ENCODE peak calls at places on chromosome 2, in nine cellular contexts. One of them, this sample, is unnamed.

GRCh38 chr2:150505178-150505577 is 17.7 kb upstream of the RND3 start:
- DNase-seq in cardiac muscle cell: no peak
- DNase-seq in astrocyte: no peak
- DNase-seq in lung: no peak
- DNase-seq in effector memory CD4-positive, alpha-beta T cell: no peak
- DNase-seq in brain microvascular endothelial cell: no peak
- DNase-seq in small intestine: no peak
- DNase-seq in neural progenitor cell: no peak
- DNase-seq in GM12878: no peak
- DNase-seq in this sample: no peak

GRCh38 chr2:134108124-134108523 is 145.7 kb upstream of the MGAT5 start:
- DNase-seq in neural progenitor cell: no peak
- DNase-seq in effector memory CD4-positive, alpha-beta T cell: no peak
- DNase-seq in astrocyte: no peak
- DNase-seq in small intestine: no peak
- DNase-seq in lung: no peak
- DNase-seq in cardiac muscle cell: no peak
- DNase-seq in GM12878: no peak
- DNase-seq in brain microvascular endothelial cell: no peak
- DNase-seq in this sample: no peak

GRCh38 chr2:240565267-240566202 is 2.7 kb upstream of the RNPEPL1 start:
- DNase-seq in GM12878: peak; percentile 63
- DNase-seq in neural progenitor cell: no peak
- DNase-seq in astrocyte: peak; percentile 54
- DNase-seq in lung: peak; percentile 94
- DNase-seq in cardiac muscle cell: peak; percentile 31
- DNase-seq in brain microvascular endothelial cell: peak; percentile 69
- DNase-seq in effector memory CD4-positive, alpha-beta T cell: peak; percentile 90
- DNase-seq in small intestine: peak; percentile 96
- DNase-seq in this sample: no peak

GRCh38 chr2:221655279-221655678 is 83.2 kb upstream of the EPHA4 start:
- DNase-seq in astrocyte: no peak
- DNase-seq in lung: no peak
- DNase-seq in neural progenitor cell: no peak
- DNase-seq in brain microvascular endothelial cell: no peak
- DNase-seq in GM12878: no peak
- DNase-seq in effector memory CD4-positive, alpha-beta T cell: no peak
- DNase-seq in small intestine: no peak
- DNase-seq in cardiac muscle cell: no peak
- DNase-seq in this sample: no peak

GRCh38 chr2:35997488-35997887 is 358.1 kb upstream of the CRIM1 start:
- DNase-seq in cardiac muscle cell: no peak
- DNase-seq in effector memory CD4-positive, alpha-beta T cell: no peak
- DNase-seq in small intestine: no peak
- DNase-seq in neural progenitor cell: no peak
- DNase-seq in GM12878: no peak
- DNase-seq in lung: no peak
- DNase-seq in astrocyte: no peak
- DNase-seq in brain microvascular endothelial cell: no peak
- DNase-seq in this sample: no peak

GRCh38 chr2:66305714-66306113 is 129.2 kb upstream of the MEIS1 start:
- DNase-seq in effector memory CD4-positive, alpha-beta T cell: no peak
- DNase-seq in cardiac muscle cell: no peak
- DNase-seq in neural progenitor cell: no peak
- DNase-seq in small intestine: peak; percentile 20
- DNase-seq in lung: peak; percentile 48
- DNase-seq in astrocyte: peak; percentile 1
- DNase-seq in brain microvascular endothelial cell: no peak
- DNase-seq in GM12878: no peak
- DNase-seq in this sample: peak; percentile 4

GRCh38 chr2:96832751-96833507 is 10.9 kb downstream of the ANKRD23 start:
- DNase-seq in brain microvascular endothelial cell: peak; percentile 70
- DNase-seq in cardiac muscle cell: peak; percentile 92
- DNase-seq in effector memory CD4-positive, alpha-beta T cell: no peak
- DNase-seq in lung: peak; percentile 75
- DNase-seq in small intestine: no peak
- DNase-seq in GM12878: no peak
- DNase-seq in astrocyte: peak; percentile 20
- DNase-seq in neural progenitor cell: peak; percentile 93
- DNase-seq in this sample: no peak

GRCh38 chr2:105876191-105876590 is 131.5 kb downstream of the NCK2 start:
- DNase-seq in small intestine: no peak
- DNase-seq in neural progenitor cell: no peak
- DNase-seq in astrocyte: no peak
- DNase-seq in GM12878: no peak
- DNase-seq in cardiac muscle cell: no peak
- DNase-seq in effector memory CD4-positive, alpha-beta T cell: no peak
- DNase-seq in brain microvascular endothelial cell: no peak
- DNase-seq in lung: no peak
- DNase-seq in this sample: no peak

GRCh38 chr2:190535119-190535439 is 557 bp upstream of the NEMP2 start:
- DNase-seq in cardiac muscle cell: no peak
- DNase-seq in astrocyte: no peak
- DNase-seq in small intestine: no peak
- DNase-seq in brain microvascular endothelial cell: no peak
- DNase-seq in GM12878: no peak
- DNase-seq in lung: no peak
- DNase-seq in neural progenitor cell: no peak
- DNase-seq in effector memory CD4-positive, alpha-beta T cell: no peak
- DNase-seq in this sample: no peak

GRCh38 chr2:190537765-190538164 is 3.2 kb upstream of the NEMP2 start:
- DNase-seq in astrocyte: peak; percentile 51
- DNase-seq in cardiac muscle cell: no peak
- DNase-seq in effector memory CD4-positive, alpha-beta T cell: no peak
- DNase-seq in small intestine: no peak
- DNase-seq in lung: no peak
- DNase-seq in brain microvascular endothelial cell: peak; percentile 32
- DNase-seq in neural progenitor cell: no peak
- DNase-seq in GM12878: no peak
- DNase-seq in this sample: no peak

GRCh38 chr2:190533968-190534309 is 583 bp downstream of the NEMP2 start:
- DNase-seq in lung: no peak
- DNase-seq in cardiac muscle cell: no peak
- DNase-seq in effector memory CD4-positive, alpha-beta T cell: peak; percentile 32
- DNase-seq in small intestine: peak; percentile 63
- DNase-seq in astrocyte: no peak
- DNase-seq in neural progenitor cell: no peak
- DNase-seq in brain microvascular endothelial cell: no peak
- DNase-seq in GM12878: no peak
- DNase-seq in this sample: no peak

GRCh38 chr2:190534310-190535118 is at the start of gene NEMP2:
- DNase-seq in GM12878: no peak
- DNase-seq in lung: peak; percentile 78
- DNase-seq in cardiac muscle cell: peak; percentile 86
- DNase-seq in brain microvascular endothelial cell: peak; percentile 34
- DNase-seq in astrocyte: peak; percentile 33
- DNase-seq in neural progenitor cell: peak; percentile 94
- DNase-seq in small intestine: peak; percentile 84
- DNase-seq in effector memory CD4-positive, alpha-beta T cell: peak; percentile 73
- DNase-seq in this sample: no peak

DNA sequence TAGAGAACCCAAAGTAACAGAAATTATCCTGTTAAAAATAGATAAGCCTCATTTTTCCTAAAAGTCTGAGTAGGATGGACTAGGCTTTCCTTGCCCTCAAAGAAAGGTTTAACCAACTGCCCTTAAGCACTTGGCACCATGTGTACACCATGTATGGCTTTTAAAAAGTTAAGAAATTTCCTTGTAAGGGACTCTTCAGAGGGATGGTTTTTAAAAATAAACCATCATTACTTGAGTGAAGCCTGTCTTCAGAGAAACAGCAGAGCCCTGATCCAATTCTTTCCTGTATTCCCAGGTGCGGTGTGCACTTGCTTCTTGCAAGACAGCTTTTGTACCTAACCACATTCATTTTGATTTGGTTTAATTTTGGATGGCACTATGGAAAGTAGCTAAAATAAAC is 1.1 kb upstream of the NEMP2 start:
- DNase-seq in GM12878: no peak
- DNase-seq in astrocyte: no peak
- DNase-seq in brain microvascular endothelial cell: no peak
- DNase-seq in cardiac muscle cell: no peak
- DNase-seq in small intestine: peak; percentile 24
- DNase-seq in effector memory CD4-positive, alpha-beta T cell: no peak
- DNase-seq in lung: no peak
- DNase-seq in neural progenitor cell: no peak
- DNase-seq in this sample: no peak
- H3K4me3 ChIP-seq in GM12878: peak overlapping the region; percentile 83
- H3K4me3 ChIP-seq in astrocyte: peak overlapping the region; percentile 72
- H3K4me3 ChIP-seq in brain microvascular endothelial cell: peak overlapping the region; percentile 68
- H3K4me3 ChIP-seq in cardiac muscle cell: peak overlapping the region; percentile 38
- H3K4me3 ChIP-seq in small intestine: no peak overlapping the region
- H3K4me3 ChIP-seq in effector memory CD4-positive, alpha-beta T cell: no peak overlapping the region
- H3K4me3 ChIP-seq in lung: no peak overlapping the region
- H3K4me3 ChIP-seq in neural progenitor cell: peak overlapping the region; percentile 62
- H3K4me3 ChIP-seq in this sample: no peak overlapping the region

GRCh38 chr2:147663153-147663961 is 181.5 kb upstream of the ACVR2A start:
- DNase-seq in astrocyte: no peak
- DNase-seq in cardiac muscle cell: no peak
- DNase-seq in effector memory CD4-positive, alpha-beta T cell: no peak
- DNase-seq in GM12878: peak; percentile 64
- DNase-seq in lung: no peak
- DNase-seq in brain microvascular endothelial cell: no peak
- DNase-seq in neural progenitor cell: no peak
- DNase-seq in small intestine: peak; percentile 20
- DNase-seq in this sample: no peak

GRCh38 chr2:147660680-147661079 is 184.1 kb upstream of the ACVR2A start:
- DNase-seq in lung: no peak
- DNase-seq in cardiac muscle cell: no peak
- DNase-seq in astrocyte: no peak
- DNase-seq in effector memory CD4-positive, alpha-beta T cell: no peak
- DNase-seq in neural progenitor cell: no peak
- DNase-seq in brain microvascular endothelial cell: no peak
- DNase-seq in GM12878: no peak
- DNase-seq in small intestine: no peak
- DNase-seq in this sample: no peak

GRCh38 chr2:147665035-147665434 is 179.8 kb upstream of the ACVR2A start:
- DNase-seq in brain microvascular endothelial cell: no peak
- DNase-seq in neural progenitor cell: no peak
- DNase-seq in astrocyte: no peak
- DNase-seq in effector memory CD4-positive, alpha-beta T cell: no peak
- DNase-seq in small intestine: no peak
- DNase-seq in GM12878: no peak
- DNase-seq in cardiac muscle cell: no peak
- DNase-seq in lung: no peak
- DNase-seq in this sample: no peak

GRCh38 chr2:147662221-147662620 is 182.6 kb upstream of the ACVR2A start:
- DNase-seq in brain microvascular endothelial cell: no peak
- DNase-seq in neural progenitor cell: no peak
- DNase-seq in lung: no peak
- DNase-seq in effector memory CD4-positive, alpha-beta T cell: no peak
- DNase-seq in GM12878: no peak
- DNase-seq in small intestine: no peak
- DNase-seq in astrocyte: no peak
- DNase-seq in cardiac muscle cell: no peak
- DNase-seq in this sample: no peak

DNA sequence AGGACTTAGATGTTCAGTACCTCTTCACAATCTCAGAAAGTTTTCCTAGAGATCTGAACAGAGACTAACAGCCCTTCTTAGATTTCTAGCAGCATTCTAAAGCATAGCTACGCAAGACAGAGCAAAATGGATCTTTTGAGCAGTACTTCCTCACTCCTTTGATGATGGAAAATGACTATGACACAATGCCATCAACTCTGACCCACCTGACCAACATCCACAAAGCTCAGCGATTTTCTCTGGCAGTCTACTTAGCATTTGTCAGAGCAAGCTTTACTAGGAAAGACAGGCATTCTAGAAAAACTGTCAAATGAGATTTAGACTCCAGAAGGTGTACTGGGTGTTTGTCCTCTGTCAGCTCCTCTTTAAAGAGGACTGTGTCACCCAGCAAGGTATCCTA is 180.9 kb upstream of the ACVR2A start:
- DNase-seq in effector memory CD4-positive, alpha-beta T cell: no peak
- DNase-seq in astrocyte: no peak
- DNase-seq in neural progenitor cell: no peak
- DNase-seq in lung: no peak
- DNase-seq in brain microvascular endothelial cell: no peak
- DNase-seq in cardiac muscle cell: no peak
- DNase-seq in small intestine: no peak
- DNase-seq in GM12878: no peak
- DNase-seq in this sample: no peak
- H3K4me3 ChIP-seq in effector memory CD4-positive, alpha-beta T cell: peak overlapping the region; percentile 40
- H3K4me3 ChIP-seq in astrocyte: no peak overlapping the region
- H3K4me3 ChIP-seq in neural progenitor cell: no peak overlapping the region
- H3K4me3 ChIP-seq in lung: no peak overlapping the region
- H3K4me3 ChIP-seq in brain microvascular endothelial cell: no peak overlapping the region
- H3K4me3 ChIP-seq in cardiac muscle cell: no peak overlapping the region
- H3K4me3 ChIP-seq in small intestine: no peak overlapping the region
- H3K4me3 ChIP-seq in GM12878: peak overlapping the region; percentile 33
- H3K4me3 ChIP-seq in this sample: no peak overlapping the region

GRCh38 chr2:200616193-200616592 is 30.4 kb downstream of the AOX1 start:
- DNase-seq in small intestine: peak; percentile 84
- DNase-seq in brain microvascular endothelial cell: no peak
- DNase-seq in GM12878: no peak
- DNase-seq in effector memory CD4-positive, alpha-beta T cell: no peak
- DNase-seq in lung: no peak
- DNase-seq in astrocyte: no peak
- DNase-seq in cardiac muscle cell: no peak
- DNase-seq in neural progenitor cell: no peak
- DNase-seq in this sample: no peak

GRCh38 chr2:200614249-200614648 is 28.4 kb downstream of the AOX1 start:
- DNase-seq in cardiac muscle cell: no peak
- DNase-seq in lung: no peak
- DNase-seq in astrocyte: no peak
- DNase-seq in brain microvascular endothelial cell: peak; percentile 25
- DNase-seq in effector memory CD4-positive, alpha-beta T cell: no peak
- DNase-seq in small intestine: no peak
- DNase-seq in neural progenitor cell: no peak
- DNase-seq in GM12878: no peak
- DNase-seq in this sample: no peak

GRCh38 chr2:200613692-200614091 is 27.9 kb downstream of the AOX1 start:
- DNase-seq in GM12878: no peak
- DNase-seq in brain microvascular endothelial cell: no peak
- DNase-seq in cardiac muscle cell: no peak
- DNase-seq in neural progenitor cell: no peak
- DNase-seq in astrocyte: no peak
- DNase-seq in effector memory CD4-positive, alpha-beta T cell: no peak
- DNase-seq in small intestine: no peak
- DNase-seq in lung: no peak
- DNase-seq in this sample: no peak

GRCh38 chr2:200616656-200617055 is 30.8 kb downstream of the AOX1 start:
- DNase-seq in small intestine: peak; percentile 5
- DNase-seq in neural progenitor cell: no peak
- DNase-seq in astrocyte: no peak
- DNase-seq in effector memory CD4-positive, alpha-beta T cell: no peak
- DNase-seq in lung: no peak
- DNase-seq in brain microvascular endothelial cell: no peak
- DNase-seq in GM12878: no peak
- DNase-seq in cardiac muscle cell: no peak
- DNase-seq in this sample: peak; percentile 46

DNA sequence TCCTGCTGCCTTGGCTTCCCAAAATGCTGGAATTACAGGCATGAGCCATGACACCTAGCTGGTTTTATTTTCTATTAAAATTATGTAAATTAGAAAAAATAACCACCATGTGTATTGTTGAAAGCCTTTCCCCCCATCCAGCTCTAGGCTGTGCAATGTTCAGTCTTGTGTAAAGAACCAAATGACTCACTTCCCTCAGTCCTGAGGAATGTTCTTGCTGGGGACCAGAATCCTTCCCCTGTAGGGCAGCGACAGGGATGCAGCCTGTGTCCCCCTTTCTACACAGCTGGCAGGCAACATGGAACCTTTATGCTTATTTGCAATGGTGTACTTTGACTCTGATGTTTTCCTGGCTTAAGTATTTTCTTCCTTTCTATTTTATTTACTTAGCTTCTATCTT is 29.4 kb downstream of the AOX1 start:
- DNase-seq in effector memory CD4-positive, alpha-beta T cell: no peak
- DNase-seq in small intestine: no peak
- DNase-seq in astrocyte: peak; percentile 71
- DNase-seq in neural progenitor cell: no peak
- DNase-seq in cardiac muscle cell: no peak
- DNase-seq in lung: no peak
- DNase-seq in GM12878: no peak
- DNase-seq in brain microvascular endothelial cell: peak; percentile 76
- DNase-seq in this sample: peak; percentile 48
- H3K4me3 ChIP-seq in effector memory CD4-positive, alpha-beta T cell: no peak overlapping the region
- H3K4me3 ChIP-seq in small intestine: no peak overlapping the region
- H3K4me3 ChIP-seq in astrocyte: no peak overlapping the region
- H3K4me3 ChIP-seq in neural progenitor cell: no peak overlapping the region
- H3K4me3 ChIP-seq in cardiac muscle cell: no peak overlapping the region
- H3K4me3 ChIP-seq in lung: no peak overlapping the region
- H3K4me3 ChIP-seq in GM12878: no peak overlapping the region
- H3K4me3 ChIP-seq in brain microvascular endothelial cell: no peak overlapping the region
- H3K4me3 ChIP-seq in this sample: no peak overlapping the region

GRCh38 chr2:48424356-48424755 is 105.6 kb upstream of the STON1 start:
- DNase-seq in brain microvascular endothelial cell: no peak
- DNase-seq in neural progenitor cell: no peak
- DNase-seq in astrocyte: no peak
- DNase-seq in effector memory CD4-positive, alpha-beta T cell: no peak
- DNase-seq in lung: no peak
- DNase-seq in small intestine: peak; percentile 63
- DNase-seq in GM12878: no peak
- DNase-seq in cardiac muscle cell: no peak
- DNase-seq in this sample: no peak

GRCh38 chr2:48417843-48418838 is 111.8 kb upstream of the STON1 start:
- DNase-seq in brain microvascular endothelial cell: no peak
- DNase-seq in effector memory CD4-positive, alpha-beta T cell: no peak
- DNase-seq in lung: no peak
- DNase-seq in neural progenitor cell: no peak
- DNase-seq in astrocyte: no peak
- DNase-seq in GM12878: no peak
- DNase-seq in cardiac muscle cell: no peak
- DNase-seq in small intestine: no peak
- DNase-seq in this sample: no peak

GRCh38 chr2:48423376-48423775 is 106.6 kb upstream of the STON1 start:
- DNase-seq in small intestine: no peak
- DNase-seq in astrocyte: peak; percentile 81
- DNase-seq in lung: no peak
- DNase-seq in neural progenitor cell: no peak
- DNase-seq in brain microvascular endothelial cell: peak; percentile 76
- DNase-seq in GM12878: no peak
- DNase-seq in cardiac muscle cell: no peak
- DNase-seq in effector memory CD4-positive, alpha-beta T cell: no peak
- DNase-seq in this sample: peak; percentile 72

GRCh38 chr2:48419884-48420511 is 110.0 kb upstream of the STON1 start:
- DNase-seq in small intestine: no peak
- DNase-seq in astrocyte: no peak
- DNase-seq in neural progenitor cell: no peak
- DNase-seq in cardiac muscle cell: no peak
- DNase-seq in brain microvascular endothelial cell: no peak
- DNase-seq in GM12878: no peak
- DNase-seq in effector memory CD4-positive, alpha-beta T cell: no peak
- DNase-seq in lung: no peak
- DNase-seq in this sample: no peak

GRCh38 chr2:48420512-48421197 is 109.3 kb upstream of the STON1 start:
- DNase-seq in neural progenitor cell: peak; percentile 92
- DNase-seq in astrocyte: peak; percentile 79
- DNase-seq in cardiac muscle cell: peak; percentile 87
- DNase-seq in small intestine: peak; percentile 84
- DNase-seq in GM12878: no peak
- DNase-seq in effector memory CD4-positive, alpha-beta T cell: peak; percentile 86
- DNase-seq in brain microvascular endothelial cell: peak; percentile 89
- DNase-seq in lung: peak; percentile 92
- DNase-seq in this sample: peak; percentile 43
- H3K4me3 ChIP-seq in neural progenitor cell: no peak overlapping the region
- H3K4me3 ChIP-seq in astrocyte: no peak overlapping the region
- H3K4me3 ChIP-seq in cardiac muscle cell: no peak overlapping the region
- H3K4me3 ChIP-seq in small intestine: no peak overlapping the region
- H3K4me3 ChIP-seq in GM12878: no peak overlapping the region
- H3K4me3 ChIP-seq in effector memory CD4-positive, alpha-beta T cell: peak overlapping the region; percentile 14
- H3K4me3 ChIP-seq in brain microvascular endothelial cell: no peak overlapping the region
- H3K4me3 ChIP-seq in lung: no peak overlapping the region
- H3K4me3 ChIP-seq in this sample: no peak overlapping the region

This sample was measured in skeletal muscle cell.